ENCODE peak calls at places on chromosomes 7 and 10, in six cellular contexts. One of them, this sample, is unnamed.

GRCh38 chr10:102007802-102008201 is 48.2 kb downstream of the ARMH3 start:
- DNase-seq in transverse colon: no peak
- DNase-seq in hepatocyte: no peak
- DNase-seq in BJ: no peak
- DNase-seq in effector memory CD4-positive, alpha-beta T cell: no peak
- DNase-seq in CD8-positive, alpha-beta T cell: no peak
- DNase-seq in this sample: no peak

GRCh38 chr10:101054351-101054750 is 7.4 kb upstream of the KAZALD1 start:
- DNase-seq in transverse colon: no peak
- DNase-seq in hepatocyte: no peak
- DNase-seq in BJ: no peak
- DNase-seq in effector memory CD4-positive, alpha-beta T cell: no peak
- DNase-seq in CD8-positive, alpha-beta T cell: no peak
- DNase-seq in this sample: no peak

GRCh38 chr7:76233538-76234281 is 32.0 kb downstream of the SRRM3 start:
- DNase-seq in transverse colon: no peak
- DNase-seq in hepatocyte: no peak
- DNase-seq in BJ: no peak
- DNase-seq in effector memory CD4-positive, alpha-beta T cell: no peak
- DNase-seq in CD8-positive, alpha-beta T cell: no peak
- DNase-seq in this sample: no peak

GRCh38 chr10:75195035-75195763 is 15.4 kb upstream of the VDAC2 start:
- DNase-seq in transverse colon: no peak
- DNase-seq in hepatocyte: no peak
- DNase-seq in BJ: peak; percentile 90
- DNase-seq in effector memory CD4-positive, alpha-beta T cell: no peak
- DNase-seq in CD8-positive, alpha-beta T cell: no peak
- DNase-seq in this sample: no peak

GRCh38 chr10:21497177-21497807 is 28.2 kb downstream of the SKIDA1 start:
- DNase-seq in transverse colon: peak; percentile 91
- DNase-seq in hepatocyte: peak; percentile 94
- DNase-seq in BJ: no peak
- DNase-seq in effector memory CD4-positive, alpha-beta T cell: no peak
- DNase-seq in CD8-positive, alpha-beta T cell: no peak
- DNase-seq in this sample: peak; percentile 88

GRCh38 chr7:96949766-96950165 is 55.6 kb upstream of the DLX6 start:
- DNase-seq in transverse colon: no peak
- DNase-seq in hepatocyte: peak; percentile 17
- DNase-seq in BJ: no peak
- DNase-seq in effector memory CD4-positive, alpha-beta T cell: no peak
- DNase-seq in CD8-positive, alpha-beta T cell: no peak
- DNase-seq in this sample: no peak

GRCh38 chr7:135801877-135802276 is 53.3 kb upstream of the FAM180A start:
- DNase-seq in transverse colon: no peak
- DNase-seq in hepatocyte: no peak
- DNase-seq in BJ: no peak
- DNase-seq in effector memory CD4-positive, alpha-beta T cell: no peak
- DNase-seq in CD8-positive, alpha-beta T cell: no peak
- DNase-seq in this sample: no peak

GRCh38 chr7:110142939-110143526 is 947.9 kb upstream of the LRRN3 start:
- DNase-seq in transverse colon: no peak
- DNase-seq in hepatocyte: no peak
- DNase-seq in BJ: no peak
- DNase-seq in effector memory CD4-positive, alpha-beta T cell: no peak
- DNase-seq in CD8-positive, alpha-beta T cell: no peak
- DNase-seq in this sample: no peak

GRCh38 chr10:113961261-113961938 is 82.3 kb upstream of the ADRB1 start:
- DNase-seq in transverse colon: peak; percentile 44
- DNase-seq in hepatocyte: peak; percentile 32
- DNase-seq in BJ: no peak
- DNase-seq in effector memory CD4-positive, alpha-beta T cell: peak; percentile 67
- DNase-seq in CD8-positive, alpha-beta T cell: peak; percentile 65
- DNase-seq in this sample: no peak

GRCh38 chr7:132779164-132779563 is 202.9 kb upstream of the PLXNA4 start:
- DNase-seq in transverse colon: no peak
- DNase-seq in hepatocyte: no peak
- DNase-seq in BJ: no peak
- DNase-seq in effector memory CD4-positive, alpha-beta T cell: no peak
- DNase-seq in CD8-positive, alpha-beta T cell: no peak
- DNase-seq in this sample: no peak

GRCh38 chr10:25157650-25158049 is 17.2 kb upstream of the GPR158 start:
- DNase-seq in transverse colon: no peak
- DNase-seq in hepatocyte: no peak
- DNase-seq in BJ: no peak
- DNase-seq in effector memory CD4-positive, alpha-beta T cell: no peak
- DNase-seq in CD8-positive, alpha-beta T cell: no peak
- DNase-seq in this sample: no peak

GRCh38 chr10:117509573-117509972 is 33.0 kb upstream of the EMX2 start:
- DNase-seq in transverse colon: no peak
- DNase-seq in hepatocyte: no peak
- DNase-seq in BJ: no peak
- DNase-seq in effector memory CD4-positive, alpha-beta T cell: no peak
- DNase-seq in CD8-positive, alpha-beta T cell: no peak
- DNase-seq in this sample: no peak

GRCh38 chr7:155804897-155805825 is 7.1 kb downstream of the SHH start:
- DNase-seq in transverse colon: peak; percentile 61
- DNase-seq in hepatocyte: peak; percentile 81
- DNase-seq in BJ: no peak
- DNase-seq in effector memory CD4-positive, alpha-beta T cell: no peak
- DNase-seq in CD8-positive, alpha-beta T cell: peak; percentile 38
- DNase-seq in this sample: peak; percentile 52

GRCh38 chr7:2510909-2511768 is 8.4 kb upstream of the LFNG start:
- DNase-seq in transverse colon: peak; percentile 61
- DNase-seq in hepatocyte: no peak
- DNase-seq in BJ: no peak
- DNase-seq in effector memory CD4-positive, alpha-beta T cell: peak; percentile 49
- DNase-seq in CD8-positive, alpha-beta T cell: peak; percentile 76
- DNase-seq in this sample: peak; percentile 39

GRCh38 chr7:24881622-24882021 is 98.4 kb downstream of the OSBPL3 start:
- DNase-seq in transverse colon: no peak
- DNase-seq in hepatocyte: no peak
- DNase-seq in BJ: no peak
- DNase-seq in effector memory CD4-positive, alpha-beta T cell: no peak
- DNase-seq in CD8-positive, alpha-beta T cell: no peak
- DNase-seq in this sample: no peak

GRCh38 chr7:136869991-136870798 is 1.7 kb downstream of the CHRM2 start:
- DNase-seq in transverse colon: no peak
- DNase-seq in hepatocyte: peak; percentile 8
- DNase-seq in BJ: no peak
- DNase-seq in effector memory CD4-positive, alpha-beta T cell: no peak
- DNase-seq in CD8-positive, alpha-beta T cell: no peak
- DNase-seq in this sample: no peak

GRCh38 chr7:56079450-56080185 is 13.1 kb downstream of the PHKG1 start:
- DNase-seq in transverse colon: peak; percentile 63
- DNase-seq in hepatocyte: no peak
- DNase-seq in BJ: peak; percentile 47
- DNase-seq in effector memory CD4-positive, alpha-beta T cell: no peak
- DNase-seq in CD8-positive, alpha-beta T cell: no peak
- DNase-seq in this sample: peak; percentile 90

GRCh38 chr10:3783313-3783689 is 1.7 kb downstream of the KLF6 start:
- DNase-seq in transverse colon: peak; percentile 71
- DNase-seq in hepatocyte: peak; percentile 72
- DNase-seq in BJ: no peak
- DNase-seq in effector memory CD4-positive, alpha-beta T cell: peak; percentile 57
- DNase-seq in CD8-positive, alpha-beta T cell: peak; percentile 61
- DNase-seq in this sample: peak; percentile 74

GRCh38 chr7:151188252-151188542 is 1.1 kb upstream of the ASB10 start:
- DNase-seq in transverse colon: no peak
- DNase-seq in hepatocyte: no peak
- DNase-seq in BJ: no peak
- DNase-seq in effector memory CD4-positive, alpha-beta T cell: no peak
- DNase-seq in CD8-positive, alpha-beta T cell: no peak
- DNase-seq in this sample: no peak

GRCh38 chr7:80307251-80307856 is 172.7 kb downstream of the GNAI1 start:
- DNase-seq in transverse colon: no peak
- DNase-seq in hepatocyte: peak; percentile 31
- DNase-seq in BJ: peak; percentile 78
- DNase-seq in effector memory CD4-positive, alpha-beta T cell: no peak
- DNase-seq in CD8-positive, alpha-beta T cell: no peak
- DNase-seq in this sample: no peak

GRCh38 chr10:61987951-61988379 is 86.5 kb downstream of the ARID5B start:
- DNase-seq in transverse colon: no peak
- DNase-seq in hepatocyte: no peak
- DNase-seq in BJ: no peak
- DNase-seq in effector memory CD4-positive, alpha-beta T cell: no peak
- DNase-seq in CD8-positive, alpha-beta T cell: no peak
- DNase-seq in this sample: no peak

GRCh38 chr7:129845972-129846327 is 106.8 kb downstream of the UBE2H start:
- DNase-seq in transverse colon: no peak
- DNase-seq in hepatocyte: no peak
- DNase-seq in BJ: peak; percentile 54
- DNase-seq in effector memory CD4-positive, alpha-beta T cell: no peak
- DNase-seq in CD8-positive, alpha-beta T cell: no peak
- DNase-seq in this sample: no peak

GRCh38 chr10:101222683-101223273 is 6.5 kb downstream of the LBX1 start:
- DNase-seq in transverse colon: no peak
- DNase-seq in hepatocyte: no peak
- DNase-seq in BJ: no peak
- DNase-seq in effector memory CD4-positive, alpha-beta T cell: no peak
- DNase-seq in CD8-positive, alpha-beta T cell: no peak
- DNase-seq in this sample: no peak

GRCh38 chr10:17029581-17030271 is 99.9 kb downstream of the CUBN start:
- DNase-seq in transverse colon: peak; percentile 66
- DNase-seq in hepatocyte: peak; percentile 70
- DNase-seq in BJ: no peak
- DNase-seq in effector memory CD4-positive, alpha-beta T cell: peak; percentile 63
- DNase-seq in CD8-positive, alpha-beta T cell: peak; percentile 75
- DNase-seq in this sample: peak; percentile 12

GRCh38 chr7:1709900-1710299 is 39.8 kb downstream of the ELFN1 start:
- DNase-seq in transverse colon: no peak
- DNase-seq in hepatocyte: no peak
- DNase-seq in BJ: no peak
- DNase-seq in effector memory CD4-positive, alpha-beta T cell: no peak
- DNase-seq in CD8-positive, alpha-beta T cell: no peak
- DNase-seq in this sample: no peak

GRCh38 chr7:96910484-96910883 is 94.9 kb upstream of the DLX6 start:
- DNase-seq in transverse colon: no peak
- DNase-seq in hepatocyte: peak; percentile 26
- DNase-seq in BJ: no peak
- DNase-seq in effector memory CD4-positive, alpha-beta T cell: no peak
- DNase-seq in CD8-positive, alpha-beta T cell: no peak
- DNase-seq in this sample: no peak

GRCh38 chr10:112981553-112981952 is 31.5 kb downstream of the TCF7L2 start:
- DNase-seq in transverse colon: no peak
- DNase-seq in hepatocyte: no peak
- DNase-seq in BJ: no peak
- DNase-seq in effector memory CD4-positive, alpha-beta T cell: no peak
- DNase-seq in CD8-positive, alpha-beta T cell: no peak
- DNase-seq in this sample: no peak

GRCh38 chr7:6654113-6654841 is 17.2 kb downstream of the ZNF316 start:
- DNase-seq in transverse colon: no peak
- DNase-seq in hepatocyte: no peak
- DNase-seq in BJ: no peak
- DNase-seq in effector memory CD4-positive, alpha-beta T cell: no peak
- DNase-seq in CD8-positive, alpha-beta T cell: no peak
- DNase-seq in this sample: no peak

GRCh38 chr7:32163141-32163806 is 93.1 kb upstream of the PDE1C start:
- DNase-seq in transverse colon: peak; percentile 26
- DNase-seq in hepatocyte: no peak
- DNase-seq in BJ: peak; percentile 89
- DNase-seq in effector memory CD4-positive, alpha-beta T cell: no peak
- DNase-seq in CD8-positive, alpha-beta T cell: no peak
- DNase-seq in this sample: peak; percentile 30

GRCh38 chr10:88178758-88179157 is 315.3 kb downstream of the PTEN start:
- DNase-seq in transverse colon: no peak
- DNase-seq in hepatocyte: no peak
- DNase-seq in BJ: no peak
- DNase-seq in effector memory CD4-positive, alpha-beta T cell: no peak
- DNase-seq in CD8-positive, alpha-beta T cell: no peak
- DNase-seq in this sample: no peak

GRCh38 chr7:106812027-106812643 is 52.9 kb upstream of the PIK3CG start:
- DNase-seq in transverse colon: no peak
- DNase-seq in hepatocyte: no peak
- DNase-seq in BJ: no peak
- DNase-seq in effector memory CD4-positive, alpha-beta T cell: no peak
- DNase-seq in CD8-positive, alpha-beta T cell: peak; percentile 18
- DNase-seq in this sample: no peak

GRCh38 chr10:130455791-130456190 is 319.6 kb downstream of the GLRX3 start:
- DNase-seq in transverse colon: no peak
- DNase-seq in hepatocyte: no peak
- DNase-seq in BJ: no peak
- DNase-seq in effector memory CD4-positive, alpha-beta T cell: no peak
- DNase-seq in CD8-positive, alpha-beta T cell: no peak
- DNase-seq in this sample: no peak
- H3K36me3 ChIP-seq in transverse colon: no peaks in the 10 kb centered on the region
- H3K36me3 ChIP-seq in hepatocyte: no peaks in the 10 kb centered on the region
- H3K36me3 ChIP-seq in BJ: no peaks in the 10 kb centered on the region
- H3K36me3 ChIP-seq in effector memory CD4-positive, alpha-beta T cell: no peaks in the 10 kb centered on the region
- H3K36me3 ChIP-seq in CD8-positive, alpha-beta T cell: no peaks in the 10 kb centered on the region
- H3K36me3 ChIP-seq in this sample: no peaks in the 10 kb centered on the region

GRCh38 chr7:27192546-27193334 is 7.2 kb downstream of the HOXA13 start:
- DNase-seq in transverse colon: peak; percentile 63
- DNase-seq in hepatocyte: no peak
- DNase-seq in BJ: no peak
- DNase-seq in effector memory CD4-positive, alpha-beta T cell: no peak
- DNase-seq in CD8-positive, alpha-beta T cell: no peak
- DNase-seq in this sample: no peak

GRCh38 chr7:27191081-27191715 is 6.2 kb upstream of the HOXA11 start:
- DNase-seq in transverse colon: peak; percentile 19
- DNase-seq in hepatocyte: no peak
- DNase-seq in BJ: no peak
- DNase-seq in effector memory CD4-positive, alpha-beta T cell: no peak
- DNase-seq in CD8-positive, alpha-beta T cell: no peak
- DNase-seq in this sample: no peak

GRCh38 chr7:27190284-27190748 is 5.3 kb upstream of the HOXA11 start:
- DNase-seq in transverse colon: no peak
- DNase-seq in hepatocyte: no peak
- DNase-seq in BJ: no peak
- DNase-seq in effector memory CD4-positive, alpha-beta T cell: no peak
- DNase-seq in CD8-positive, alpha-beta T cell: no peak
- DNase-seq in this sample: peak; percentile 13

GRCh38 chr7:27193335-27194001 is 6.4 kb downstream of the HOXA13 start:
- DNase-seq in transverse colon: no peak
- DNase-seq in hepatocyte: no peak
- DNase-seq in BJ: no peak
- DNase-seq in effector memory CD4-positive, alpha-beta T cell: no peak
- DNase-seq in CD8-positive, alpha-beta T cell: no peak
- DNase-seq in this sample: no peak

GRCh38 chr7:27191716-27192545 is 6.9 kb upstream of the HOXA11 start:
- DNase-seq in transverse colon: peak; percentile 48
- DNase-seq in hepatocyte: no peak
- DNase-seq in BJ: no peak
- DNase-seq in effector memory CD4-positive, alpha-beta T cell: no peak
- DNase-seq in CD8-positive, alpha-beta T cell: no peak
- DNase-seq in this sample: peak; percentile 67
- H3K27me3 ChIP-seq in transverse colon: peaks cover 68% of the 10 kb centered on the region
- H3K27me3 ChIP-seq in hepatocyte: peaks cover 88% of the 10 kb centered on the region
- H3K27me3 ChIP-seq in BJ: no peaks in the 10 kb centered on the region
- H3K27me3 ChIP-seq in effector memory CD4-positive, alpha-beta T cell: peaks cover 84% of the 10 kb centered on the region
- H3K27me3 ChIP-seq in CD8-positive, alpha-beta T cell: peaks cover 83% of the 10 kb centered on the region
- H3K27me3 ChIP-seq in this sample: peaks cover 60% of the 10 kb centered on the region

GRCh38 chr7:128268233-128268632 is 27.2 kb downstream of the LEP start:
- DNase-seq in transverse colon: no peak
- DNase-seq in hepatocyte: no peak
- DNase-seq in BJ: no peak
- DNase-seq in effector memory CD4-positive, alpha-beta T cell: no peak
- DNase-seq in CD8-positive, alpha-beta T cell: no peak
- DNase-seq in this sample: no peak
- H3K4me3 ChIP-seq in transverse colon: no peak overlapping the region
- H3K4me3 ChIP-seq in hepatocyte: no peak overlapping the region
- H3K4me3 ChIP-seq in BJ: no peak overlapping the region
- H3K4me3 ChIP-seq in effector memory CD4-positive, alpha-beta T cell: no peak overlapping the region
- H3K4me3 ChIP-seq in CD8-positive, alpha-beta T cell: no peak overlapping the region
- H3K4me3 ChIP-seq in this sample: no peak overlapping the region

GRCh38 chr10:43942096-43942885 is 293.6 kb upstream of the ZNF32 start:
- DNase-seq in transverse colon: no peak
- DNase-seq in hepatocyte: no peak
- DNase-seq in BJ: no peak
- DNase-seq in effector memory CD4-positive, alpha-beta T cell: no peak
- DNase-seq in CD8-positive, alpha-beta T cell: peak; percentile 5
- DNase-seq in this sample: no peak
- H3K36me3 ChIP-seq in transverse colon: no peaks in the 10 kb centered on the region
- H3K36me3 ChIP-seq in hepatocyte: no peaks in the 10 kb centered on the region
- H3K36me3 ChIP-seq in BJ: no peaks in the 10 kb centered on the region
- H3K36me3 ChIP-seq in effector memory CD4-positive, alpha-beta T cell: no peaks in the 10 kb centered on the region
- H3K36me3 ChIP-seq in CD8-positive, alpha-beta T cell: no peaks in the 10 kb centered on the region
- H3K36me3 ChIP-seq in this sample: no peaks in the 10 kb centered on the region

This sample was measured in pancreas.